ENCODE peak calls at places on chromosomes 4 and X, in five cellular contexts. W is H9, R is right lobe of liver, E is Panc1, U is uterus. B is an unnamed sample. For H3K9me3 and H3K4me1, the result is how much of the 10 kb centered on the place peaks cover.

GRCh38 chrX:37638047-37638446 is 47.5 kb upstream of the XK start:
- DNase-seq in U (no peak), E (no peak), W (no peak), R (no peak), B (no peak)

GRCh38 chr4:179415842-179416223 is 1973.6 kb upstream of the AGA start:
- DNase-seq in E (no peak), R (no peak), U (no peak), W (no peak), B (no peak)

GRCh38 chrX:82648062-82648461 is 860.0 kb upstream of the POU3F4 start:
- DNase-seq in W (no peak), R (no peak), E (no peak), U (no peak), B (peak)

GRCh38 chr4:84482564-84483563 is 16.2 kb downstream of the NKX6-1 start:
- DNase-seq in W (peak), R (peak), E (no peak), U (no peak), B (no peak)

GRCh38 chr4:177566691-177567090 is 124.5 kb upstream of the AGA start:
- DNase-seq in U (no peak), E (no peak), W (no peak), R (no peak), B (no peak)

GRCh38 chr4:187124311-187124710 is 400.7 kb upstream of the FAT1 start:
- DNase-seq in W (no peak), E (no peak), U (no peak), R (no peak), B (no peak)

GRCh38 chrX:119790977-119791436 is 423 bp downstream of the RPL39 start:
- DNase-seq in E (no peak), U (peak), R (peak), W (no peak), B (no peak)

GRCh38 chr4:153222790-153223417 is 18.7 kb downstream of the TRIM2 start:
- DNase-seq in U (peak), R (peak), W (peak), E (no peak), B (peak)

GRCh38 chrX:39627257-39627656 is 470.5 kb downstream of the BCOR start:
- DNase-seq in W (no peak), U (no peak), E (no peak), R (peak), B (no peak)

DNA sequence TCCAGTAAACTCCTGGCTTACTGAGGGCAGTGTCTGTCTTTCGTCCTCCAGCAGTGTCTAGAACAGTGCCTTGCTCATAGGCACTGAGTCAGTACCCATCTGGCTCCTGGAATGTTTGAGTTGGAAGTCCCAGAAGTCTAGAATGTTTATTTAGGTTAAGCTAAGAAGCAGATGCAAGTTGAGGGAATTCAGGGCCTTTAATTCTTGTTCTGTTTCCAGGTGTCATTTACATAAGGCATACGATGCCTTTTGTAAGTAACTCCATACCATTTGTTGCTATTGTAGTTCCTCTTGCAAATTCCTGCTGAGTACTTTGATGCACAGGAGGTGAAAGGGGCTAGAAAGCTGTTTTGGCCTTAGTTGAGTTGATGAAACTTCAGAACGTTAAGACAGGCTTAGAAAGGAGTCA is 22.2 kb downstream of the ARHGAP10 start:
- DNase-seq in U (no peak), E (no peak), W (no peak), R (no peak), B (peak)
- H3K27ac ChIP-seq in U (no peak), E (peak), W (peak), R (no peak), B (peak)

DNA sequence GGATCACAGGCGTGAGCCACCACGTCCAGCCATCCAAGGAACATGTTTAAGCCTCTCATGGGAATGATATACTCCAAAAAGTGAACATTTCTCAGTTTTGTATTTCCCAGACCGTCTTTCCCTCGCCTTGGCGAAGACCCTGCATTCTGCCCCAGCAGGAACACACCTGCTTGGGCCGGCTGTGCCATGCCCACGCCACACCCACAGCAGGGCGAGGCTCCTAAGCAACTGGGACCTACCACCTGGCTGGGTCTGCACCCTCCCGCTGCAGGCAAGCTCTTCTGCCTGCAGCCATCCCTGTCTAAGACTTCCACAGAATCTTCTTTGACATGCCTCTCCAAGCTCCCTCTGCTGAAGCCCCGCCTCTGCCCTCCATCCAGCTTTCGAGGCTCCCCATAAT is 3.6 kb downstream of the CCNQ start:
- DNase-seq in R (no peak), W (no peak), U (no peak), E (no peak), B (no peak)
- H3K9me3 ChIP-seq in R (under half), W (under half), U (under half), E (under half), B (under half)

GRCh38 chr4:183670251-183670650 is 11.2 kb downstream of the TRAPPC11 start:
- DNase-seq in R (no peak), U (no peak), E (no peak), W (no peak), B (no peak)
- H3K4me1 ChIP-seq in R (under half), U (under half), E (under half), W (under half), B (under half)

GRCh38 chr4:26238782-26239647 is 81.8 kb upstream of the RBPJ start:
- DNase-seq in U (no peak), W (no peak), R (no peak), E (peak), B (no peak)

GRCh38 chr4:26237916-26238315 is 82.9 kb upstream of the RBPJ start:
- DNase-seq in U (no peak), E (no peak), W (no peak), R (no peak), B (no peak)

GRCh38 chr4:26239796-26240195 is 81.0 kb upstream of the RBPJ start:
- DNase-seq in R (no peak), W (no peak), U (no peak), E (no peak), B (no peak)

GRCh38 chr4:26238426-26238781 is 82.4 kb upstream of the RBPJ start:
- DNase-seq in R (no peak), E (peak), U (no peak), W (no peak), B (no peak)

DNA sequence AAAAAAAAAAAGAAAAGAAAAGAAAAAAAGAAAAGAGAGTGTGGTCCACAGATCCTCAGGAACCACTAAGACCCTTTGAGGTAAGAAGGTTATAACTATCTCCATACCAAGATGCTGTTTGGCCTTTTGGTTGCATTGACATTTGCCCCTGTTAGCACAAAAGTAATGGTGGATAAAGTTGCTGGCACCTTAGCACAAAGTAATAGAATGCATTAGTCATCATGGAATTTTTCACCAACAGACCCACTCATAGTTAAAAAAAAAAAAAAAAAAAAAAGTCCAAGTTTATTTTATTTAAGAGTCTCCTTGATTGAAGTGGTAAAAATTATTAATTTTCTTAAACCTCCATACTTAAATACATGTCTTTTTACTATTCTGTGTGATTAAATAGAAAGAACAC is 78.4 kb upstream of the RBPJ start:
- DNase-seq in W (no peak), U (no peak), E (no peak), R (no peak), B (no peak)
- H3K27ac ChIP-seq in W (no peak), U (no peak), E (no peak), R (no peak), B (no peak)

GRCh38 chrX:66674506-66674905 is 35.6 kb upstream of the EDA2R start:
- DNase-seq in E (no peak), U (no peak), R (no peak), W (no peak), B (no peak)
- H3K9me3 ChIP-seq in E (under half), U (under half), R (under half), W (under half), B (under half)

GRCh38 chrX:133437771-133438170 is 22.5 kb upstream of the GPC4 start:
- DNase-seq in W (no peak), R (no peak), U (no peak), E (no peak), B (no peak)
- H3K4me1 ChIP-seq in W (under half), R (under half), U (under half), E (under half), B (under half)

DNA sequence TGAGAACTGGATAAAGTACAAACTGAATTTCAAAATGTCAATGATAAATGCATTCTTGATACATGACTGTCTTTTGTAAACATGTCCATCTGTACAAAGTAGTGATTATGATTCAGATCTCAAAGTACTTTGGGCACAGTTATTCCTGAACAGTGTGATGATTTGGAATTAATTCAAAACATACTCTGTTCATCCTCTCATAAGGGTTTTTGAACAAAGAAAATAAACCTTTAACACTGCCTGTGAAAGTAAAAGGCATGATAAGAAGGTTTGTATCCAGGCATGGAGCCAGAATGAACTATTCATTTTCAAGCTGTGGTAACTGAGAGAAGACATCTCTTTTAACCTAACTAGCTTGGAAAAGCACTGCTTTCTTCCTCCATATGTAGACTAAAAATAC is 886 bp upstream of the KLHL4 start:
- DNase-seq in U (no peak), E (no peak), W (no peak), R (no peak), B (no peak)
- H3K27ac ChIP-seq in U (peak), E (peak), W (no peak), R (no peak), B (no peak)

GRCh38 chr4:1407657-1408333 is 1.6 kb upstream of the NKX1-1 start:
- DNase-seq in U (no peak), E (no peak), W (peak), R (no peak), B (no peak)
- H3K9me3 ChIP-seq in U (under half), E (under half), W (under half), R (under half), B (under half)

GRCh38 chr4:185837415-185838103 is 25.6 kb upstream of the SORBS2 start:
- DNase-seq in E (no peak), U (no peak), R (no peak), W (no peak), B (no peak)
- H3K4me1 ChIP-seq in E (under half), U (under half), R (under half), W (under half), B (half or more)

B was measured in SJSA1.